ENCODE peak calls at places on chromosomes 2 and 18, in nine cellular contexts. M is activated CD8-positive, alpha-beta memory T cell treated with anti-CD3 and anti-CD28 coated beads, Interleukin-2, amount 50 U/mL, for 48 hours; Z is CD4-positive, alpha-beta T cell; L is endothelial cell of umbilical vein; P is fibroblast of mammary gland; G is GM12864; E is Caki2; K is naive B cell; R is iPS-NIHi11. Y is an unnamed sample.

GRCh38 chr2:205680903-205681302 is 1.4 kb upstream of the NRP2 start:
- DNase-seq in M (no peak), Z (no peak), L (peak), P (no peak), G (no peak), E (no peak), K (no peak), R (no peak), Y (no peak)

GRCh38 chr2:54274781-54275242 is 18.8 kb upstream of the TSPYL6 start:
- DNase-seq in M (no peak), Z (no peak), L (no peak), P (peak), G (no peak), E (no peak), K (no peak), R (no peak), Y (no peak)

GRCh38 chr2:232049350-232049749 is 87.8 kb downstream of the DIS3L2 start:
- DNase-seq in M (no peak), Z (no peak), L (no peak), P (no peak), G (no peak), E (no peak), K (no peak), R (no peak), Y (no peak)

GRCh38 chr2:23574919-23575654 is 190.1 kb downstream of the KLHL29 start:
- DNase-seq in M (no peak), Z (no peak), L (no peak), P (no peak), G (no peak), E (no peak), K (no peak), R (peak), Y (no peak)

GRCh38 chr2:226185613-226186211 is 613.9 kb downstream of the IRS1 start:
- DNase-seq in M (no peak), Z (no peak), L (no peak), P (peak), G (no peak), E (peak), K (no peak), R (no peak), Y (no peak)

GRCh38 chr2:37110306-37111212 is 26.2 kb downstream of the GPATCH11 start:
- DNase-seq in M (no peak), Z (no peak), L (peak), P (no peak), G (no peak), E (no peak), K (no peak), R (no peak), Y (no peak)

GRCh38 chr2:168583064-168583709 is 127.1 kb downstream of the CERS6 start:
- DNase-seq in M (no peak), Z (no peak), L (no peak), P (peak), G (no peak), E (no peak), K (no peak), R (no peak), Y (no peak)

GRCh38 chr2:172516299-172516698 is 39.6 kb upstream of the PDK1 start:
- DNase-seq in M (no peak), Z (no peak), L (no peak), P (peak), G (no peak), E (peak), K (no peak), R (no peak), Y (peak)

GRCh38 chr2:119005081-119005480 is 63.1 kb downstream of the MARCO start:
- DNase-seq in M (peak), Z (no peak), L (no peak), P (peak), G (no peak), E (no peak), K (no peak), R (no peak), Y (peak)

GRCh38 chr2:204407209-204408070 is 137.8 kb upstream of the PARD3B start:
- DNase-seq in M (no peak), Z (no peak), L (no peak), P (no peak), G (no peak), E (peak), K (no peak), R (no peak), Y (no peak)

GRCh38 chr2:23204650-23205049 is 180.3 kb upstream of the KLHL29 start:
- DNase-seq in M (no peak), Z (no peak), L (no peak), P (no peak), G (no peak), E (no peak), K (no peak), R (no peak), Y (no peak)

GRCh38 chr18:77067315-77068061 is 65.1 kb downstream of the MBP start:
- DNase-seq in M (peak), Z (no peak), L (peak), P (peak), G (no peak), E (peak), K (no peak), R (no peak), Y (peak)

GRCh38 chr18:44816449-44816848 is 135.8 kb downstream of the SETBP1 start:
- DNase-seq in M (no peak), Z (no peak), L (no peak), P (no peak), G (no peak), E (no peak), K (no peak), R (no peak), Y (no peak)

GRCh38 chr2:239544141-239544800 is 143.5 kb upstream of the HDAC4 start:
- DNase-seq in M (no peak), Z (no peak), L (no peak), P (peak), G (no peak), E (no peak), K (no peak), R (no peak), Y (no peak)

GRCh38 chr18:45228989-45229388 is 386.3 kb upstream of the SLC14A2 start:
- DNase-seq in M (no peak), Z (no peak), L (no peak), P (no peak), G (no peak), E (no peak), K (no peak), R (no peak), Y (no peak)

GRCh38 chr2:127014224-127014623 is 92.7 kb downstream of the BIN1 start:
- DNase-seq in M (no peak), Z (no peak), L (no peak), P (no peak), G (no peak), E (no peak), K (no peak), R (no peak), Y (no peak)

GRCh38 chr2:241772063-241772499 is 4.5 kb upstream of the GAL3ST2 start:
- DNase-seq in M (peak), Z (no peak), L (no peak), P (no peak), G (peak), E (no peak), K (peak), R (no peak), Y (no peak)

GRCh38 chr2:145729993-145730770 is 1210.3 kb upstream of the ZEB2 start:
- DNase-seq in M (no peak), Z (no peak), L (no peak), P (no peak), G (no peak), E (no peak), K (no peak), R (no peak), Y (no peak)

GRCh38 chr2:25250331-25251031 is 82.1 kb upstream of the POMC start:
- DNase-seq in M (peak), Z (no peak), L (no peak), P (peak), G (no peak), E (no peak), K (peak), R (peak), Y (no peak)

GRCh38 chr2:111689174-111689573 is 194.8 kb downstream of the ANAPC1 start:
- DNase-seq in M (no peak), Z (no peak), L (no peak), P (no peak), G (no peak), E (no peak), K (no peak), R (no peak), Y (no peak)

GRCh38 chr2:156279446-156279845 is 53.1 kb downstream of the NR4A2 start:
- DNase-seq in M (no peak), Z (no peak), L (no peak), P (no peak), G (no peak), E (no peak), K (no peak), R (no peak), Y (no peak)

GRCh38 chr2:203722411-203722810 is 16.0 kb downstream of the CD28 start:
- DNase-seq in M (no peak), Z (no peak), L (no peak), P (peak), G (no peak), E (no peak), K (no peak), R (no peak), Y (no peak)

GRCh38 chr2:1407950-1408695 is 5.1 kb upstream of the TPO start:
- DNase-seq in M (no peak), Z (no peak), L (no peak), P (no peak), G (no peak), E (no peak), K (no peak), R (no peak), Y (no peak)

GRCh38 chr2:72921088-72921851 is 4.0 kb downstream of the EMX1 start:
- DNase-seq in M (peak), Z (no peak), L (no peak), P (no peak), G (no peak), E (no peak), K (no peak), R (no peak), Y (no peak)

GRCh38 chr2:37819228-37819627 is 105.9 kb upstream of the RMDN2 start:
- DNase-seq in M (no peak), Z (no peak), L (no peak), P (peak), G (no peak), E (no peak), K (no peak), R (no peak), Y (no peak)

GRCh38 chr2:222319576-222320440 is 21.0 kb upstream of the PAX3 start:
- DNase-seq in M (no peak), Z (no peak), L (no peak), P (no peak), G (no peak), E (peak), K (no peak), R (peak), Y (no peak)

GRCh38 chr2:64831134-64831976 is 157.8 kb upstream of the SLC1A4 start:
- DNase-seq in M (peak), Z (peak), L (peak), P (peak), G (peak), E (peak), K (peak), R (peak), Y (peak)

GRCh38 chr2:223019987-223020717 is 31.8 kb upstream of the KCNE4 start:
- DNase-seq in M (no peak), Z (no peak), L (no peak), P (no peak), G (no peak), E (no peak), K (no peak), R (no peak), Y (no peak)